ENCODE peak calls at places on chromosomes 1 and 21, in seven cellular contexts. J is activated CD4-positive, alpha-beta T cell treated with anti-CD3 and anti-CD28 coated beads, Interleukin-2, amount 10 ng/mL, durations not matched to agents 7 days and 5 days; N is NCI-H1417; T is NCI-H2081; F is AG10803; D is effector memory CD4-positive, alpha-beta T cell; M is AG04449. L is an unnamed sample.

GRCh38 chr1:182617075-182617429 is 12.9 kb upstream of the RGS16 start:
- DNase-seq in J (no peak), N (peak), T (no peak), F (no peak), D (no peak), M (no peak), L (no peak)

GRCh38 chr21:31335957-31336738 is 7.9 kb downstream of the TIAM1 start:
- DNase-seq in J (no peak), N (no peak), T (no peak), F (peak), D (no peak), M (peak), L (peak)

GRCh38 chr1:151944110-151944858 is 35.0 kb upstream of the THEM4 start:
- DNase-seq in J (no peak), N (no peak), T (no peak), F (peak), D (no peak), M (no peak), L (no peak)

GRCh38 chr1:109161836-109162606 is 48.1 kb downstream of the ELAPOR1 start:
- DNase-seq in J (peak), N (no peak), T (no peak), F (peak), D (no peak), M (peak), L (peak)

GRCh38 chr21:35203093-35204021 is 154.3 kb upstream of the RUNX1 start:
- DNase-seq in J (no peak), N (no peak), T (no peak), F (peak), D (no peak), M (no peak), L (peak)

GRCh38 chr1:230031131-230031530 is 35.9 kb upstream of the GALNT2 start:
- DNase-seq in J (no peak), N (no peak), T (no peak), F (no peak), D (no peak), M (no peak), L (peak)

GRCh38 chr1:229445828-229446227 is 11.9 kb upstream of the ACTA1 start:
- DNase-seq in J (no peak), N (no peak), T (no peak), F (no peak), D (no peak), M (no peak), L (no peak)

GRCh38 chr1:36846366-36846765 is 187.9 kb downstream of the GRIK3 start:
- DNase-seq in J (no peak), N (peak), T (no peak), F (no peak), D (no peak), M (no peak), L (no peak)

GRCh38 chr1:167463055-167463454 is 55.3 kb downstream of the CD247 start:
- DNase-seq in J (no peak), N (no peak), T (no peak), F (no peak), D (no peak), M (no peak), L (no peak)

GRCh38 chr1:165857046-165857801 is 29.8 kb downstream of the UCK2 start:
- DNase-seq in J (no peak), N (no peak), T (no peak), F (peak), D (no peak), M (no peak), L (peak)

GRCh38 chr1:226653311-226653921 is 85.7 kb downstream of the ITPKB start:
- DNase-seq in J (peak), N (no peak), T (no peak), F (no peak), D (peak), M (no peak), L (no peak)

GRCh38 chr1:172089768-172090510 is 248.6 kb downstream of the DNM3 start:
- DNase-seq in J (peak), N (peak), T (peak), F (peak), D (peak), M (no peak), L (peak)

GRCh38 chr1:202159534-202160371 is 649 bp downstream of the PTPN7 start:
- DNase-seq in J (peak), N (no peak), T (no peak), F (no peak), D (peak), M (no peak), L (no peak)

GRCh38 chr1:209662879-209663327 is 10.7 kb upstream of the LAMB3 start:
- DNase-seq in J (no peak), N (no peak), T (no peak), F (no peak), D (no peak), M (no peak), L (no peak)

GRCh38 chr1:958823-959729 is at the start of gene NOC2L:
- DNase-seq in J (peak), N (peak), T (peak), F (peak), D (peak), M (no peak), L (peak)

GRCh38 chr1:156114919-156115513 is 505 bp downstream of the LMNA start:
- DNase-seq in J (no peak), N (peak), T (no peak), F (no peak), D (no peak), M (no peak), L (peak)

GRCh38 chr1:30491831-30492230 is 231.6 kb downstream of the MATN1 start:
- DNase-seq in J (no peak), N (no peak), T (no peak), F (no peak), D (no peak), M (no peak), L (no peak)

GRCh38 chr1:38151399-38151798 is 104.8 kb upstream of the POU3F1 start:
- DNase-seq in J (no peak), N (peak), T (no peak), F (no peak), D (no peak), M (no peak), L (no peak)

GRCh38 chr1:53326598-53327182 is 1.2 kb downstream of the LRP8 start:
- DNase-seq in J (no peak), N (peak), T (peak), F (no peak), D (no peak), M (no peak), L (no peak)

L was measured in EL.